ENCODE peak calls at places on chromosomes 3 and 15, in five cellular contexts. V, W, X, B and Y are unnamed samples.

GRCh38 chr3:128395500-128396125 is 71.1 kb downstream of the DNAJB8 start:
- DNase-seq in V (peak; percentile 73), W (peak; percentile 51), X (no peak), B (no peak), Y (no peak)

GRCh38 chr3:50139308-50139707 is 15.8 kb upstream of the SEMA3F start:
- DNase-seq in V (no peak), W (no peak), X (no peak), B (no peak), Y (no peak)

GRCh38 chr3:100796556-100796955 is 87.3 kb downstream of the TFG start:
- DNase-seq in V (no peak), W (peak; percentile 45), X (peak; percentile 41), B (peak; percentile 63), Y (no peak)

GRCh38 chr15:29638781-29639180 is 183.5 kb downstream of the TJP1 start:
- DNase-seq in V (no peak), W (peak; percentile 6), X (no peak), B (no peak), Y (no peak)

GRCh38 chr3:73955671-73956070 is 330.9 kb upstream of the PDZRN3 start:
- DNase-seq in V (no peak), W (no peak), X (no peak), B (no peak), Y (no peak)

GRCh38 chr3:25973111-25973510 is 183.2 kb downstream of the OXSM start:
- DNase-seq in V (no peak), W (no peak), X (no peak), B (no peak), Y (no peak)

GRCh38 chr3:10232138-10232537 is 16.1 kb upstream of the TATDN2 start:
- DNase-seq in V (no peak), W (no peak), X (no peak), B (no peak), Y (no peak)

GRCh38 chr3:128399221-128399915 is 67.3 kb downstream of the DNAJB8 start:
- DNase-seq in V (no peak), W (no peak), X (no peak), B (no peak), Y (no peak)

GRCh38 chr15:63752075-63752684 is 81.6 kb downstream of the HERC1 start:
- DNase-seq in V (peak; percentile 67), W (peak; percentile 45), X (peak; percentile 73), B (peak; percentile 83), Y (no peak)

GRCh38 chr15:101813803-101814534 is 2.0 kb downstream of the OR4F15 start:
- DNase-seq in V (peak; percentile 62), W (peak; percentile 21), X (no peak), B (no peak), Y (no peak)

GRCh38 chr15:100569406-100569805 is 32.6 kb downstream of the LINS1 start:
- DNase-seq in V (no peak), W (peak; percentile 75), X (no peak), B (peak; percentile 2), Y (no peak)

GRCh38 chr15:59388670-59389069 is 16.0 kb upstream of the MYO1E start:
- DNase-seq in V (peak; percentile 61), W (peak; percentile 82), X (no peak), B (no peak), Y (no peak)

GRCh38 chr3:15121936-15122335 is 23.0 kb upstream of the RBSN start:
- DNase-seq in V (no peak), W (no peak), X (no peak), B (no peak), Y (no peak)

GRCh38 chr15:88900309-88900981 is 5.1 kb upstream of the HAPLN3 start:
- DNase-seq in V (peak; percentile 60), W (peak; percentile 45), X (peak; percentile 46), B (no peak), Y (no peak)

GRCh38 chr15:89783111-89783860 is 7.2 kb downstream of the MESP2 start:
- DNase-seq in V (peak; percentile 69), W (peak; percentile 89), X (no peak), B (no peak), Y (no peak)

GRCh38 chr15:96049323-96049722 is 281.2 kb upstream of the NR2F2 start:
- DNase-seq in V (no peak), W (no peak), X (no peak), B (no peak), Y (no peak)

GRCh38 chr3:150251187-150251592 is 156.9 kb upstream of the TSC22D2 start:
- DNase-seq in V (no peak), W (no peak), X (no peak), B (no peak), Y (no peak)

GRCh38 chr15:92821491-92822116 is 78.5 kb upstream of the CHD2 start:
- DNase-seq in V (no peak), W (no peak), X (no peak), B (peak; percentile 66), Y (no peak)

GRCh38 chr15:73704869-73705645 is 20.9 kb downstream of the CD276 start:
- DNase-seq in V (peak; percentile 74), W (peak; percentile 34), X (peak; percentile 51), B (peak; percentile 89), Y (peak; percentile 75)

GRCh38 chr3:127448161-127448561 is 142.4 kb downstream of the TPRA1 start:
- DNase-seq in V (no peak), W (no peak), X (no peak), B (peak; percentile 60), Y (no peak)